ENCODE peak calls at places on chromosomes 5 and 9, in four cellular contexts. S is Right ventricle myocardium superior; E is cardiac fibroblast; Z is activated CD4-positive, alpha-beta T cell treated with anti-CD3 and anti-CD28 coated beads for 24 hours. R is an unnamed sample.

GRCh38 chr9:131398204-131398603 is 4.3 kb downstream of the PRRC2B start:
- DNase-seq in S (no peak), E (no peak), Z (no peak), R (no peak)

GRCh38 chr9:6049798-6050197 is 34.4 kb upstream of the RANBP6 start:
- DNase-seq in S (no peak), E (peak; percentile 46), Z (no peak), R (peak; percentile 30)

GRCh38 chr5:174448662-174449061 is 275.7 kb upstream of the MSX2 start:
- DNase-seq in S (no peak), E (no peak), Z (no peak), R (no peak)

GRCh38 chr5:17024686-17025180 is 88.6 kb upstream of the MYO10 start:
- DNase-seq in S (no peak), E (peak; percentile 71), Z (no peak), R (no peak)

GRCh38 chr9:95506438-95506691 is 10.4 kb downstream of the PTCH1 start:
- DNase-seq in S (no peak), E (peak; percentile 56), Z (no peak), R (peak; percentile 51)

GRCh38 chr5:142065273-142065672 is 43.3 kb upstream of the NDFIP1 start:
- DNase-seq in S (no peak), E (peak; percentile 35), Z (no peak), R (peak; percentile 10)

GRCh38 chr9:113570749-113571711 is 107.5 kb downstream of the RGS3 start:
- DNase-seq in S (no peak), E (peak; percentile 47), Z (no peak), R (no peak)

GRCh38 chr5:67133781-67134180 is 62.8 kb downstream of the CD180 start:
- DNase-seq in S (no peak), E (no peak), Z (no peak), R (no peak)

GRCh38 chr9:120289990-120290925 is 289.7 kb downstream of the CDK5RAP2 start:
- DNase-seq in S (no peak), E (peak; percentile 28), Z (no peak), R (no peak)

GRCh38 chr9:112380771-112381181 is 868 bp downstream of the HSDL2 start:
- DNase-seq in S (no peak), E (peak; percentile 47), Z (no peak), R (peak; percentile 18)

GRCh38 chr5:153827407-153827806 is 211.3 kb downstream of the FAM114A2 start:
- DNase-seq in S (no peak), E (peak; percentile 18), Z (no peak), R (no peak)

GRCh38 chr9:118734696-118735095 is 634.5 kb downstream of the BRINP1 start:
- DNase-seq in S (no peak), E (no peak), Z (no peak), R (no peak)

GRCh38 chr5:52269853-52270252 is 517.9 kb upstream of the ITGA1 start:
- DNase-seq in S (no peak), E (no peak), Z (no peak), R (no peak)

GRCh38 chr5:111854196-111854595 is 97.2 kb upstream of the NREP start:
- DNase-seq in S (no peak), E (no peak), Z (no peak), R (no peak)

GRCh38 chr9:107759009-107759822 is 269.6 kb upstream of the KLF4 start:
- DNase-seq in S (no peak), E (no peak), Z (no peak), R (no peak)

GRCh38 chr9:87592554-87593394 is 95.1 kb downstream of the DAPK1 start:
- DNase-seq in S (peak; percentile 80), E (peak; percentile 67), Z (no peak), R (peak; percentile 35)

GRCh38 chr5:57422993-57423392 is 59.6 kb downstream of the ACTBL2 start:
- DNase-seq in S (peak; percentile 74), E (no peak), Z (no peak), R (no peak)

GRCh38 chr9:129626944-129627297 is 958 bp downstream of the NTMT1 start:
- DNase-seq in S (no peak), E (peak; percentile 80), Z (no peak), R (peak; percentile 38)

GRCh38 chr9:73183917-73184861 is 32.5 kb downstream of the ANXA1 start:
- DNase-seq in S (no peak), E (peak; percentile 75), Z (no peak), R (peak; percentile 76)

GRCh38 chr5:77560677-77561263 is 68.7 kb upstream of the WDR41 start:
- DNase-seq in S (no peak), E (peak; percentile 68), Z (no peak), R (peak; percentile 68)

GRCh38 chr5:130102995-130103394 is 198.7 kb downstream of the CHSY3 start:
- DNase-seq in S (no peak), E (no peak), Z (no peak), R (no peak)

GRCh38 chr5:137622850-137623249 is 113.0 kb downstream of the KLHL3 start:
- DNase-seq in S (peak; percentile 88), E (no peak), Z (no peak), R (no peak)

GRCh38 chr5:5475967-5476366 is 53.5 kb downstream of the ICE1 start:
- DNase-seq in S (no peak), E (no peak), Z (no peak), R (no peak)

GRCh38 chr5:167777746-167778145 is 513.7 kb upstream of the WWC1 start:
- DNase-seq in S (no peak), E (no peak), Z (no peak), R (no peak)